ENCODE peak calls at places on chromosomes 3 and 15, in seven cellular contexts. P is psoas muscle; B is breast epithelium; V is CD8-positive, alpha-beta memory T cell; U is esophagus squamous epithelium; S is effector memory CD4-positive, alpha-beta T cell; Q is stomach. T is an unnamed sample. For H3K36me3, the result is how much of the 10 kb centered on the place peaks cover.

GRCh38 chr15:100767002-100767825 is 112.4 kb upstream of the ALDH1A3 start:
- DNase-seq in B (no peak), Q (no peak), P (no peak), U (no peak), V (no peak), S (no peak), T (no peak)

GRCh38 chr3:71579934-71580318 is 3.6 kb downstream of the FOXP1 start:
- DNase-seq in P (no peak), B (no peak), S (no peak), V (no peak), Q (no peak), U (no peak), T (peak)

GRCh38 chr3:100465871-100466777 is 26.3 kb upstream of the TMEM45A start:
- DNase-seq in U (no peak), B (no peak), P (no peak), S (no peak), Q (no peak), V (no peak), T (no peak)

GRCh38 chr3:78221300-78221699 is 1181.4 kb downstream of the ROBO2 start:
- DNase-seq in Q (no peak), U (no peak), P (no peak), S (no peak), B (no peak), V (no peak), T (no peak)

GRCh38 chr3:196073188-196073838 is 8.6 kb downstream of the TFRC start:
- DNase-seq in V (peak), P (no peak), U (no peak), S (peak), B (peak), Q (peak), T (peak)

GRCh38 chr3:139533781-139534443 is 5.6 kb downstream of the RBP1 start:
- DNase-seq in B (peak), Q (no peak), U (no peak), S (no peak), V (no peak), P (no peak), T (peak)

GRCh38 chr3:51967384-51968174 is at the start of gene PCBP4:
- DNase-seq in U (no peak), S (peak), Q (peak), B (peak), V (peak), P (peak), T (no peak)

GRCh38 chr3:14857506-14857905 is 38.7 kb downstream of the FGD5 start:
- DNase-seq in S (no peak), V (no peak), U (no peak), Q (no peak), B (no peak), P (no peak), T (no peak)

GRCh38 chr3:166340604-166341003 is 503.4 kb upstream of the BCHE start:
- DNase-seq in S (no peak), V (no peak), U (no peak), Q (no peak), P (no peak), B (no peak), T (no peak)

DNA sequence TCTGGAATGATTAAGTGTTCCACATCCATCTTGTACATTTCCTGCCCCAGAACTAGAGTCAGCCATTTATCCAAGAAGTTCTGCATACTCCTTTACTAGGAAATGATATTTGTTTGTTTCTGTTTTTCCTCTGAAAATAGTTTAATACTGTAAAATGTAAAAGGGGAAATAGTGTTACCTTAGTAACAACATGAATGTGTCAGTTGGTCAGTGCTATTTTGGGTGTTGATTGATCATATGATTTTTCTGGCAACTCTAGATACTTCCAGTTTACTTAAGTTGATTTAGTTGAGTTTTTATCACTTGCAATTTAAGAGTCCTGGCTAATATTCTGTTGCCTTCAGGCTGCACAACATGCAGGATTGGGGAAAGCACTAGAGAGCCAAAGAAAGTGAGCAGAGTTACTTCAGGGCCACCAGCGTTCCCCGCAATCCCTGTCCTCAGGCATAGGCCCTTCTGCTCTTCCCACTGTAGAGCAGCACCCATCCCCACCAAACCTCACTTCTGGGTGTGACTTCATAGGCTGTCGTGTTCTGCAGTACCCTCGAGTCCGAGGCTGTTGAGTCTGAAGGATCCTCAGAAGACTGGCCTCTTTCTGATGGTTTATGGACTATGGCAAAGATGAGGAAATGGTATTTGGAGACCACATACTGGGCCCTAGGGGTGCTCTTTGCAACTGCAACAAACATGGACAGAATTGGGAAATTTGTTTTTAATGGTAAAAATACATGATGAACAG is 69.0 kb downstream of the CHD2 start:
- DNase-seq in P (no peak), Q (no peak), V (no peak), U (no peak), S (no peak), B (no peak), T (no peak)
- H3K36me3 ChIP-seq in P (half or more), Q (under half), V (half or more), U (under half), S (half or more), B (under half), T (half or more)

DNA sequence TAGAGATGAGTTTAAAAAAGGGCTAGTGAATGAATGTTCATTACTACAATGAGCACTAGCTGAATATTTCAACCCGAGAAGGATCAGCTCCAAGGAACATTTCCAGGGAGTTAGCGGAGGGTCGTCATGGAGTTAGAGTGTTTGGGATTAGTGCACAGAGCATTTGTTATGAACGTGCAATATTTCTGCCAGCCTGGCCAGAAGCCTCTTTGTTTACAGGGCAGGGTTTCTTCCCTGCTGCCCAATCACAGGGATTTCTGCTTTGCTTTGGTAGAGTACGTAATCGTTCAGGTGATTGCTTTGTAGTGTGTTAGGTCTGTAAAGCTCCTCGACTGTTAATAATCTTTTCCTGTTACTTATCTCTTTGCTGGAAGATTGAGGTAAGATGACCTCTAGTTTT is 5.9 kb downstream of the CGNL1 start:
- DNase-seq in Q (peak), V (no peak), P (no peak), U (no peak), B (no peak), S (no peak), T (no peak)
- H3K27ac ChIP-seq in Q (peak), V (no peak), P (no peak), U (no peak), B (peak), S (no peak), T (no peak)

DNA sequence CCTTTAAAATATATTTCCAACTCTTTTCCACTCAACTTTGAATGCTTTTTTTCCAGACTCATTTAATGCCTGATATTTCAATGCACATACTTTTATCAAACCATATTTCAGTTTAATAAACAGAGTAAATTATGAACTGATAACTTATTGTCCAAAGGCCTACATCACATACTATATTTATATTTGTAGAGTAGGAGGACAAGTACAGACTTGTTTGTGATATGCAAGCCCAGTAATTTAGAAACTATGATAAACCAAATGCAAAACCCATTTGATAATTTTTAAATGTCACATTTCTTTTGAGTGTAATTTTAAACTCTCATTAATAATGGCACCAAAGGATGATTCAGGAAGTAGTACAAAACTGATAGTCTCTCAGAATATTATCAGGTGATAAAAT is 3.3 kb downstream of the RFX7 start:
- DNase-seq in V (no peak), S (no peak), B (no peak), P (no peak), Q (no peak), U (no peak), T (no peak)
- H3K4me3 ChIP-seq in V (no peak), S (no peak), B (no peak), P (peak), Q (no peak), U (no peak), T (no peak)

GRCh38 chr15:32646304-32646703 is 4.8 kb downstream of the SCG5 start:
- DNase-seq in U (no peak), P (no peak), S (no peak), B (no peak), V (no peak), Q (no peak), T (no peak)

GRCh38 chr15:32652178-32652577 is 10.7 kb downstream of the SCG5 start:
- DNase-seq in B (no peak), S (no peak), V (no peak), Q (no peak), U (no peak), P (no peak), T (no peak)

GRCh38 chr15:32651229-32651837 is 9.8 kb downstream of the SCG5 start:
- DNase-seq in P (peak), B (no peak), V (peak), Q (peak), S (peak), U (no peak), T (peak)

GRCh38 chr15:32643907-32644445 is 2.5 kb downstream of the SCG5 start:
- DNase-seq in U (no peak), V (no peak), P (no peak), Q (no peak), B (no peak), S (no peak), T (peak)

GRCh38 chr15:32649336-32649735 is 7.8 kb downstream of the SCG5 start:
- DNase-seq in V (no peak), B (no peak), Q (no peak), U (no peak), P (no peak), S (no peak), T (peak)
- H3K36me3 ChIP-seq in V (under half), B (under half), Q (under half), U (under half), P (under half), S (under half), T (under half)

DNA sequence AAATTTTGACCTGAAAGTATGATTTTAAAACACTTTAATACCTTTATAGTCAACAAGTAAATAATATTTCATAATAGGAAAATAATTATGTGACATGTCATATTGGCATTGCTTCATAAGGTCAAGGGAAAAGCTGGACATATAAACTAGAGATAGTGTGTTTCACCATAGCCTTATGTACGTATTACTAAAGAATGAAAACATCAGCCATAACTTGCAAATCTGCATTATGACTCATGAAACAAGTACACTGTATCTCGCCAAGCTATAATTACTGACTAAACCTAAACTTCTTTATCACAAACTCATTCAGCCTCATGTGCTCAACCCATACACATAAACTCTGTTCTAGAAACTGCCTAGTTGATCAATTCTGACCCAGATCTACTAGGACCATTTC is 950.1 kb downstream of the FHIT start:
- DNase-seq in U (no peak), Q (no peak), B (no peak), P (no peak), S (no peak), V (no peak), T (peak)
- H3K27ac ChIP-seq in U (no peak), Q (no peak), B (no peak), P (no peak), S (no peak), V (no peak), T (peak)

DNA sequence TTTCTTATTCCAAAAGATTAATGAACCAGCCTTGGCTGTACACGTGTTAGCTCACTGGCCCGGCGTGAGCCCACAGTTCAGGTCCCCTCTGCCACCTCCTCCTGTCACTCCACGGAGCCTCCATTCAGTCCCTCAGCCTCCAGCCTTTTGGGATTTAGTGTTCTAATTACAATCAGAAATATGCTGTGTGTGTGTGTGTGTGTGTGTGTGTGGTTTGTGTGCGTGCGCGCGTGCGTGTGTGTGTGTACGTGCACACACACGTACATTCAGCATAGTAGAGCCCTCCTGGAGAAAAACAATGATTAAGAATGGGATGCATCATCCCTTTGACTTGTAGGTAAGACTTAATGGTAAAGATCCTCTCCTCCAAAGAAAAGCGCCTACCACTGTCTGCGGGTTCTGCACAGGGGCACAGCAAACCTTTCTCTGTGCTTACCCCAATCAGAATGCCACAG is 791 bp downstream of the CA12 start:
- DNase-seq in S (no peak), P (no peak), B (no peak), V (no peak), Q (no peak), U (no peak), T (no peak)
- H3K4me3 ChIP-seq in S (no peak), P (peak), B (peak), V (no peak), Q (peak), U (peak), T (peak)

DNA sequence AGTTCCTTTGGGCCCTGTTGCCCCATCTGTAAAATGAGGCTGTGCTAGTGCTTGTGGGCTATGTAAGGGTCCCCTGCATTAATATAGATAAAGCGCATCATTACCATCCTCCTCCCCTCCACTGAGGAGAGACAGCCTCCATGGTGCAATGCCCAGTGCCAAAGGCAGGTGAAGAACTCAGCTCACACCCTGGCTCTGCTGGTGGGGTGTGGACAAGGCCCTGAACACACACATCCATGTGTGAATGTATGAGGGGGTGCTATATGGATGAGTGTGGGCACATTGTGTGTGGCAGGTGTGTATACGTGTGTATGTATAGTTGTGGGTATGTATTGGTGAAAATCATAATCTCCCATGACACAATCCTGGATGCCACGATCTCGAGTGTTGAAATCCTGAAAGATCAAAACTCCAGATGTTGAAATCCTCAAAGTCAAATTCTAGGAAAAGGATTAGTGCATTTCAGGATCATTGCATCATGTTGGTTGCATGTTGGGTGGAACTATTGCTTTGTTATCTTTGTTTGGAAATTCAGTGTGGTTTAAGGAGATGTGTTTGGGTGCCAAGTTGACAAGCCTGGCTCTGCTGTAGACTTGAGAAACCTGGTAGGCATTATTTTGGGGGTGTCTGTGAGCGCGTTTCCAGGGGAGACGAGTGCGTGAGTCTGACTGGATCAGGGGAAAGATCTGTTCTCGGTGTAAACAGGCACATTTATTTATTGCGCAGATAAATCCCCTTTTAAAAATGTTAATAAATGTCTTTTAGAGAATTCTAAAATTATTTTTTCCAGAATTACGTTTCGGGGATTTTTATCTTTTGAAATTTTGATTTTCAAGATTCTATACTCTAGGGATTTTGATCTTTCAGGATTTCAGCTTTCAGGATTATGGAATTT is 42.0 kb upstream of the SEC61A1 start:
- DNase-seq in V (no peak), S (no peak), B (no peak), U (no peak), Q (no peak), P (no peak), T (no peak)
- H3K36me3 ChIP-seq in V (under half), S (under half), B (under half), U (under half), Q (under half), P (under half), T (under half)

T was measured in brain microvascular endothelial cell.